ENCODE peak calls at places on chromosome 2, in four cellular contexts. I is bronchial epithelial cell, S is aorta, N is LoVo. X is an unnamed sample.

GRCh38 chr2:205386109-205386508 is 296.2 kb upstream of the NRP2 start:
- DNase-seq in I (no peak), S (no peak), N (no peak), X (peak)

GRCh38 chr2:109352066-109352897 is 223.3 kb downstream of the SH3RF3 start:
- DNase-seq in I (no peak), S (peak), N (no peak), X (no peak)

GRCh38 chr2:161004379-161004778 is 155.8 kb upstream of the TANK start:
- DNase-seq in I (peak), S (no peak), N (no peak), X (peak)

GRCh38 chr2:72745679-72746368 is 80.0 kb downstream of the EXOC6B start:
- DNase-seq in I (peak), S (no peak), N (peak), X (peak)

GRCh38 chr2:240922234-240922981 is 16.3 kb downstream of the CROCC2 start:
- DNase-seq in I (no peak), S (peak), N (no peak), X (no peak)

GRCh38 chr2:50783116-50783515 is 248.8 kb downstream of the NRXN1 start:
- DNase-seq in I (no peak), S (no peak), N (no peak), X (no peak)

GRCh38 chr2:98471402-98472131 is 26.9 kb downstream of the INPP4A start:
- DNase-seq in I (no peak), S (no peak), N (no peak), X (no peak)

GRCh38 chr2:232592687-232593407 is 40.6 kb upstream of the EFHD1 start:
- DNase-seq in I (peak), S (no peak), N (peak), X (peak)

GRCh38 chr2:20584045-20584636 is 66.8 kb downstream of the HS1BP3 start:
- DNase-seq in I (no peak), S (peak), N (no peak), X (no peak)

GRCh38 chr2:239087041-239087710 is 239.3 kb downstream of the TWIST2 start:
- DNase-seq in I (no peak), S (no peak), N (no peak), X (no peak)

GRCh38 chr2:241914542-241914941 is 45.0 kb downstream of the RTP5 start:
- DNase-seq in I (no peak), S (peak), N (no peak), X (no peak)

GRCh38 chr2:202512176-202512575 is 122.6 kb upstream of the FAM117B start:
- DNase-seq in I (no peak), S (no peak), N (no peak), X (no peak)

GRCh38 chr2:26537826-26538475 is 60.0 kb upstream of the OTOF start:
- DNase-seq in I (no peak), S (peak), N (no peak), X (no peak)